ENCODE peak calls at places on chromosomes 2 and 18, in ten cellular contexts. One of them, this sample, is unnamed.

GRCh38 chr2:239819974-239820555 is 205.1 kb downstream of the NDUFA10 start:
- DNase-seq in AG04450: no peak
- DNase-seq in endodermal cell: peak; percentile 21
- DNase-seq in mucosa of descending colon: no peak
- DNase-seq in GM06990: no peak
- DNase-seq in left ventricle myocardium inferior: peak; percentile 11
- DNase-seq in AG10803: no peak
- DNase-seq in IMR-90: no peak
- DNase-seq in lower leg skin: peak; percentile 80
- DNase-seq in cardiac muscle cell: no peak
- DNase-seq in this sample: no peak

GRCh38 chr2:143345887-143346612 is 216.8 kb downstream of the ARHGAP15 start:
- DNase-seq in AG04450: no peak
- DNase-seq in endodermal cell: no peak
- DNase-seq in mucosa of descending colon: no peak
- DNase-seq in GM06990: no peak
- DNase-seq in left ventricle myocardium inferior: no peak
- DNase-seq in AG10803: no peak
- DNase-seq in IMR-90: no peak
- DNase-seq in lower leg skin: no peak
- DNase-seq in cardiac muscle cell: no peak
- DNase-seq in this sample: no peak

GRCh38 chr2:44655401-44655864 is 286.1 kb upstream of the SIX3 start:
- DNase-seq in AG04450: no peak
- DNase-seq in endodermal cell: no peak
- DNase-seq in mucosa of descending colon: no peak
- DNase-seq in GM06990: no peak
- DNase-seq in left ventricle myocardium inferior: no peak
- DNase-seq in AG10803: no peak
- DNase-seq in IMR-90: no peak
- DNase-seq in lower leg skin: no peak
- DNase-seq in cardiac muscle cell: no peak
- DNase-seq in this sample: no peak

GRCh38 chr2:239928457-239929350 is 96.4 kb downstream of the NDUFA10 start:
- DNase-seq in AG04450: no peak
- DNase-seq in endodermal cell: peak; percentile 64
- DNase-seq in mucosa of descending colon: no peak
- DNase-seq in GM06990: no peak
- DNase-seq in left ventricle myocardium inferior: peak; percentile 13
- DNase-seq in AG10803: no peak
- DNase-seq in IMR-90: no peak
- DNase-seq in lower leg skin: peak; percentile 83
- DNase-seq in cardiac muscle cell: no peak
- DNase-seq in this sample: no peak

GRCh38 chr18:55251186-55251995 is 292.1 kb upstream of the CCDC68 start:
- DNase-seq in AG04450: no peak
- DNase-seq in endodermal cell: no peak
- DNase-seq in mucosa of descending colon: no peak
- DNase-seq in GM06990: no peak
- DNase-seq in left ventricle myocardium inferior: no peak
- DNase-seq in AG10803: peak; percentile 68
- DNase-seq in IMR-90: peak; percentile 38
- DNase-seq in lower leg skin: no peak
- DNase-seq in cardiac muscle cell: peak; percentile 15
- DNase-seq in this sample: no peak

GRCh38 chr2:168312036-168312822 is 64.8 kb upstream of the STK39 start:
- DNase-seq in AG04450: no peak
- DNase-seq in endodermal cell: no peak
- DNase-seq in mucosa of descending colon: no peak
- DNase-seq in GM06990: no peak
- DNase-seq in left ventricle myocardium inferior: no peak
- DNase-seq in AG10803: no peak
- DNase-seq in IMR-90: no peak
- DNase-seq in lower leg skin: no peak
- DNase-seq in cardiac muscle cell: no peak
- DNase-seq in this sample: no peak

GRCh38 chr2:233061591-233062446 is 1.7 kb downstream of the INPP5D start:
- DNase-seq in AG04450: no peak
- DNase-seq in endodermal cell: peak; percentile 83
- DNase-seq in mucosa of descending colon: peak; percentile 58
- DNase-seq in GM06990: peak; percentile 68
- DNase-seq in left ventricle myocardium inferior: peak; percentile 74
- DNase-seq in AG10803: no peak
- DNase-seq in IMR-90: peak; percentile 16
- DNase-seq in lower leg skin: peak; percentile 86
- DNase-seq in cardiac muscle cell: no peak
- DNase-seq in this sample: no peak

GRCh38 chr18:21735452-21736015 is 5.1 kb upstream of the MIB1 start:
- DNase-seq in AG04450: no peak
- DNase-seq in endodermal cell: peak; percentile 85
- DNase-seq in mucosa of descending colon: peak; percentile 93
- DNase-seq in GM06990: no peak
- DNase-seq in left ventricle myocardium inferior: peak; percentile 23
- DNase-seq in AG10803: no peak
- DNase-seq in IMR-90: peak; percentile 73
- DNase-seq in lower leg skin: peak; percentile 87
- DNase-seq in cardiac muscle cell: no peak
- DNase-seq in this sample: no peak

GRCh38 chr2:160916300-160916699 is 243.9 kb upstream of the TANK start:
- DNase-seq in AG04450: no peak
- DNase-seq in endodermal cell: no peak
- DNase-seq in mucosa of descending colon: no peak
- DNase-seq in GM06990: no peak
- DNase-seq in left ventricle myocardium inferior: no peak
- DNase-seq in AG10803: peak; percentile 54
- DNase-seq in IMR-90: peak; percentile 79
- DNase-seq in lower leg skin: no peak
- DNase-seq in cardiac muscle cell: no peak
- DNase-seq in this sample: no peak

GRCh38 chr2:65429799-65430514 is 2.4 kb downstream of the SPRED2 start:
- DNase-seq in AG04450: no peak
- DNase-seq in endodermal cell: peak; percentile 55
- DNase-seq in mucosa of descending colon: peak; percentile 37
- DNase-seq in GM06990: no peak
- DNase-seq in left ventricle myocardium inferior: no peak
- DNase-seq in AG10803: peak; percentile 9
- DNase-seq in IMR-90: no peak
- DNase-seq in lower leg skin: peak; percentile 80
- DNase-seq in cardiac muscle cell: no peak
- DNase-seq in this sample: no peak

GRCh38 chr18:67730884-67731283 is 214.4 kb upstream of the DSEL start:
- DNase-seq in AG04450: peak; percentile 7
- DNase-seq in endodermal cell: no peak
- DNase-seq in mucosa of descending colon: no peak
- DNase-seq in GM06990: no peak
- DNase-seq in left ventricle myocardium inferior: no peak
- DNase-seq in AG10803: peak; percentile 53
- DNase-seq in IMR-90: peak; percentile 76
- DNase-seq in lower leg skin: no peak
- DNase-seq in cardiac muscle cell: no peak
- DNase-seq in this sample: no peak

GRCh38 chr2:120773186-120773800 is 37.6 kb downstream of the GLI2 start:
- DNase-seq in AG04450: no peak
- DNase-seq in endodermal cell: peak; percentile 71
- DNase-seq in mucosa of descending colon: no peak
- DNase-seq in GM06990: no peak
- DNase-seq in left ventricle myocardium inferior: peak; percentile 7
- DNase-seq in AG10803: no peak
- DNase-seq in IMR-90: no peak
- DNase-seq in lower leg skin: no peak
- DNase-seq in cardiac muscle cell: no peak
- DNase-seq in this sample: no peak

GRCh38 chr2:168722592-168722991 is 79.8 kb upstream of the NOSTRIN start:
- DNase-seq in AG04450: no peak
- DNase-seq in endodermal cell: no peak
- DNase-seq in mucosa of descending colon: no peak
- DNase-seq in GM06990: no peak
- DNase-seq in left ventricle myocardium inferior: no peak
- DNase-seq in AG10803: peak; percentile 59
- DNase-seq in IMR-90: peak; percentile 52
- DNase-seq in lower leg skin: no peak
- DNase-seq in cardiac muscle cell: no peak
- DNase-seq in this sample: no peak

DNA sequence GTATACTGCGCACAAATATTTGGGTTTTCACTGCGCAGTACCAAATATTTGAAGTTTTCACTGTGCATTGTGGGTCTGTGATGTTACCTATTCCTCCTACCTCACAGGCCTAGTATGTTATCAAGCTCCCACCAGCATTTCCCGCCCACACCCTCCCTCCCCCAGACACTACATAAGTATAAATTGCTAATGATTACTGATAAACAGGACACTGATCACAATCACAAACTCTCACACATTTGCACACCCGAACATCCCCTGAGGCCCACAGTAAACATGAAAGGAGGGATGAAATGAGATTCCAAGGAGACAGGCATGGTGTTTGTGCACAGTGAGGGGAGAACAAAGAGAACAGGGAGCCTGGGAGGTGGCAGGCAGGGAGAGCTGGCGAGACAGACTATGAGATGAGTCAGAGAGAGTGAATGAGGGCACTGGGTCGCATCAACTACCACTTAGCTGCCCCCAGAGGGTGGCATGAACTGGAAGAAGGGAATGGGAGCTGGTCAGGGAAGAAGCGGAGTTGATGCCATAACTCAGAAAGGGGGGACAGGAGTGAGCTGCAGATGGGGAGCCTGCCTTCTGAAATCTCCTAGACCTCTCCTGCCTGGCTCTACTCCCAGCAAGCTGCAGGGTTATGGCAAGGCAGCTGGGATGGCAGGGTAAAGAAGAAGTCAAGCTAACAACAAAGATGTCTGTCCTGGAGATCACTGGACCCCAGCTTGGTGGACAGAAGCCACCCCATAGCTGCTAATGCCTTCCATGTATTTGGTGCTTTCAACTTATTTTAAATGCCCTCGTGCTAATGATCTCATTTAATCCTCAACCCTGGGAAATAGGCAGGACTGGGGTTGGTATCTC is 5.2 kb downstream of the KIF3C start:
- DNase-seq in AG04450: no peak
- DNase-seq in endodermal cell: peak; percentile 54
- DNase-seq in mucosa of descending colon: no peak
- DNase-seq in GM06990: no peak
- DNase-seq in left ventricle myocardium inferior: no peak
- DNase-seq in AG10803: no peak
- DNase-seq in IMR-90: no peak
- DNase-seq in lower leg skin: no peak
- DNase-seq in cardiac muscle cell: no peak
- DNase-seq in this sample: no peak
- H3K4me3 ChIP-seq in AG04450: peak overlapping the region; percentile 7
- H3K4me3 ChIP-seq in endodermal cell: no peak overlapping the region
- H3K4me3 ChIP-seq in mucosa of descending colon: no peak overlapping the region
- H3K4me3 ChIP-seq in GM06990: no peak overlapping the region
- H3K4me3 ChIP-seq in left ventricle myocardium inferior: no peak overlapping the region
- H3K4me3 ChIP-seq in AG10803: no peak overlapping the region
- H3K4me3 ChIP-seq in IMR-90: no peak overlapping the region
- H3K4me3 ChIP-seq in lower leg skin: no peak overlapping the region
- H3K4me3 ChIP-seq in cardiac muscle cell: no peak overlapping the region
- H3K4me3 ChIP-seq in this sample: peak overlapping the region; percentile 16

GRCh38 chr2:136130045-136130444 is 12.1 kb upstream of the CXCR4 start:
- DNase-seq in AG04450: no peak
- DNase-seq in endodermal cell: no peak
- DNase-seq in mucosa of descending colon: no peak
- DNase-seq in GM06990: no peak
- DNase-seq in left ventricle myocardium inferior: no peak
- DNase-seq in AG10803: no peak
- DNase-seq in IMR-90: no peak
- DNase-seq in lower leg skin: no peak
- DNase-seq in cardiac muscle cell: no peak
- DNase-seq in this sample: no peak

GRCh38 chr2:136129601-136130000 is 11.7 kb upstream of the CXCR4 start:
- DNase-seq in AG04450: no peak
- DNase-seq in endodermal cell: no peak
- DNase-seq in mucosa of descending colon: no peak
- DNase-seq in GM06990: no peak
- DNase-seq in left ventricle myocardium inferior: no peak
- DNase-seq in AG10803: no peak
- DNase-seq in IMR-90: no peak
- DNase-seq in lower leg skin: no peak
- DNase-seq in cardiac muscle cell: no peak
- DNase-seq in this sample: no peak

GRCh38 chr2:136131484-136131960 is 13.6 kb upstream of the CXCR4 start:
- DNase-seq in AG04450: no peak
- DNase-seq in endodermal cell: no peak
- DNase-seq in mucosa of descending colon: no peak
- DNase-seq in GM06990: peak; percentile 41
- DNase-seq in left ventricle myocardium inferior: no peak
- DNase-seq in AG10803: no peak
- DNase-seq in IMR-90: no peak
- DNase-seq in lower leg skin: no peak
- DNase-seq in cardiac muscle cell: no peak
- DNase-seq in this sample: no peak

GRCh38 chr2:136128905-136129304 is 11.0 kb upstream of the CXCR4 start:
- DNase-seq in AG04450: no peak
- DNase-seq in endodermal cell: no peak
- DNase-seq in mucosa of descending colon: no peak
- DNase-seq in GM06990: no peak
- DNase-seq in left ventricle myocardium inferior: no peak
- DNase-seq in AG10803: no peak
- DNase-seq in IMR-90: no peak
- DNase-seq in lower leg skin: no peak
- DNase-seq in cardiac muscle cell: no peak
- DNase-seq in this sample: no peak

GRCh38 chr2:136130511-136130910 is 12.6 kb upstream of the CXCR4 start:
- DNase-seq in AG04450: no peak
- DNase-seq in endodermal cell: no peak
- DNase-seq in mucosa of descending colon: no peak
- DNase-seq in GM06990: no peak
- DNase-seq in left ventricle myocardium inferior: no peak
- DNase-seq in AG10803: no peak
- DNase-seq in IMR-90: no peak
- DNase-seq in lower leg skin: no peak
- DNase-seq in cardiac muscle cell: no peak
- DNase-seq in this sample: no peak
- H3K4me3 ChIP-seq in AG04450: no peak overlapping the region
- H3K4me3 ChIP-seq in endodermal cell: no peak overlapping the region
- H3K4me3 ChIP-seq in mucosa of descending colon: no peak overlapping the region
- H3K4me3 ChIP-seq in GM06990: no peak overlapping the region
- H3K4me3 ChIP-seq in left ventricle myocardium inferior: no peak overlapping the region
- H3K4me3 ChIP-seq in AG10803: no peak overlapping the region
- H3K4me3 ChIP-seq in IMR-90: no peak overlapping the region
- H3K4me3 ChIP-seq in lower leg skin: no peak overlapping the region
- H3K4me3 ChIP-seq in cardiac muscle cell: no peak overlapping the region
- H3K4me3 ChIP-seq in this sample: no peak overlapping the region

GRCh38 chr2:88110830-88111229 is 17.0 kb downstream of the FABP1 start:
- DNase-seq in AG04450: no peak
- DNase-seq in endodermal cell: no peak
- DNase-seq in mucosa of descending colon: no peak
- DNase-seq in GM06990: no peak
- DNase-seq in left ventricle myocardium inferior: no peak
- DNase-seq in AG10803: no peak
- DNase-seq in IMR-90: no peak
- DNase-seq in lower leg skin: no peak
- DNase-seq in cardiac muscle cell: no peak
- DNase-seq in this sample: no peak
- H3K4me3 ChIP-seq in AG04450: no peak overlapping the region
- H3K4me3 ChIP-seq in endodermal cell: no peak overlapping the region
- H3K4me3 ChIP-seq in mucosa of descending colon: no peak overlapping the region
- H3K4me3 ChIP-seq in GM06990: no peak overlapping the region
- H3K4me3 ChIP-seq in left ventricle myocardium inferior: no peak overlapping the region
- H3K4me3 ChIP-seq in AG10803: no peak overlapping the region
- H3K4me3 ChIP-seq in IMR-90: no peak overlapping the region
- H3K4me3 ChIP-seq in lower leg skin: no peak overlapping the region
- H3K4me3 ChIP-seq in cardiac muscle cell: no peak overlapping the region
- H3K4me3 ChIP-seq in this sample: no peak overlapping the region

GRCh38 chr2:228181098-228182019 is at the start of gene SPHKAP:
- DNase-seq in AG04450: no peak
- DNase-seq in endodermal cell: peak; percentile 87
- DNase-seq in mucosa of descending colon: no peak
- DNase-seq in GM06990: peak; percentile 9
- DNase-seq in left ventricle myocardium inferior: peak; percentile 60
- DNase-seq in AG10803: no peak
- DNase-seq in IMR-90: no peak
- DNase-seq in lower leg skin: no peak
- DNase-seq in cardiac muscle cell: peak; percentile 78
- DNase-seq in this sample: no peak
- H3K4me3 ChIP-seq in AG04450: no peak within 1 kb of the TSS
- H3K4me3 ChIP-seq in endodermal cell: peak within 1 kb of the TSS; percentile 82
- H3K4me3 ChIP-seq in mucosa of descending colon: no peak within 1 kb of the TSS
- H3K4me3 ChIP-seq in GM06990: no peak within 1 kb of the TSS
- H3K4me3 ChIP-seq in left ventricle myocardium inferior: peak within 1 kb of the TSS; percentile 71
- H3K4me3 ChIP-seq in AG10803: peak within 1 kb of the TSS; percentile 26
- H3K4me3 ChIP-seq in IMR-90: no peak within 1 kb of the TSS
- H3K4me3 ChIP-seq in lower leg skin: no peak within 1 kb of the TSS
- H3K4me3 ChIP-seq in cardiac muscle cell: peak within 1 kb of the TSS; percentile 96
- H3K4me3 ChIP-seq in this sample: peak within 1 kb of the TSS; percentile 23